ENCODE peak calls at places on chromosomes 11 and 22, in ten cellular contexts. U is PC-3, O is endothelial cell of umbilical vein, J is mammary epithelial cell, L is psoas muscle, S is fibroblast of lung, N is spleen, P is ovary, G is body of pancreas, T is colonic mucosa. V is an unnamed sample. For H3K9me3, the result is how much of the 10 kb centered on the place peaks cover.

GRCh38 chr11:111469200-111469599 is 43.0 kb downstream of the BTG4 start:
- DNase-seq in L (no peak), U (no peak), O (no peak), N (no peak), G (no peak), T (no peak), S (no peak), P (no peak), J (no peak), V (no peak)

GRCh38 chr22:39571538-39571937 is 985 bp downstream of the CACNA1I start:
- DNase-seq in P (no peak), T (no peak), U (no peak), L (no peak), N (no peak), G (no peak), O (no peak), S (no peak), J (no peak), V (no peak)

GRCh38 chr11:63985812-63986155 is 454 bp upstream of the OTUB1 start:
- DNase-seq in U (no peak), N (peak), T (no peak), O (no peak), S (no peak), L (no peak), G (no peak), J (no peak), P (no peak), V (no peak)

GRCh38 chr11:76568621-76569020 is 101.9 kb downstream of the LRRC32 start:
- DNase-seq in U (no peak), N (no peak), L (no peak), P (no peak), O (no peak), S (no peak), T (no peak), G (no peak), J (no peak), V (no peak)

GRCh38 chr11:47565340-47566165 is at the start of gene PTPMT1:
- DNase-seq in J (peak), L (peak), P (peak), O (peak), N (peak), T (peak), U (peak), S (peak), G (peak), V (peak)

GRCh38 chr11:129785383-129786111 is 30.1 kb upstream of the TMEM45B start:
- DNase-seq in J (peak), S (peak), O (no peak), G (no peak), N (no peak), L (no peak), U (peak), P (no peak), T (no peak), V (no peak)

GRCh38 chr11:126329644-126330200 is 25.8 kb upstream of the ST3GAL4 start:
- DNase-seq in J (no peak), T (no peak), P (no peak), N (no peak), U (no peak), O (no peak), S (no peak), G (no peak), L (no peak), V (no peak)

GRCh38 chr22:22909605-22910271 is 22.1 kb downstream of the IGLL5 start:
- DNase-seq in U (no peak), T (no peak), P (no peak), L (peak), S (no peak), G (no peak), O (no peak), J (no peak), N (peak), V (no peak)

GRCh38 chr11:12674936-12675696 is 895 bp downstream of the TEAD1 start:
- DNase-seq in P (peak), L (peak), U (no peak), N (no peak), G (peak), O (peak), S (peak), T (no peak), J (no peak), V (no peak)

GRCh38 chr11:2987881-2988280 is 4.2 kb downstream of the NAP1L4 start:
- DNase-seq in J (no peak), T (no peak), N (no peak), L (no peak), S (no peak), U (no peak), P (no peak), G (no peak), O (peak), V (no peak)

GRCh38 chr11:22521226-22521625 is 104.4 kb downstream of the FANCF start:
- DNase-seq in P (no peak), S (peak), N (no peak), O (no peak), G (no peak), U (peak), L (no peak), J (peak), T (no peak), V (no peak)

GRCh38 chr11:45289369-45289768 is 3.2 kb upstream of the SYT13 start:
- DNase-seq in O (no peak), J (peak), L (no peak), S (peak), G (no peak), N (no peak), T (no peak), U (peak), P (no peak), V (no peak)

GRCh38 chr11:57131080-57131790 is 50.5 kb upstream of the LRRC55 start:
- DNase-seq in G (peak), S (peak), T (peak), J (peak), L (no peak), N (no peak), O (peak), U (peak), P (no peak), V (no peak)

GRCh38 chr22:27748355-27749168 is 53.0 kb downstream of the MN1 start:
- DNase-seq in O (no peak), J (peak), L (no peak), N (peak), S (peak), U (no peak), T (no peak), G (peak), P (peak), V (no peak)

GRCh38 chr11:45665933-45666647 is 668 bp upstream of the CHST1 start:
- DNase-seq in S (peak), T (no peak), U (no peak), G (no peak), N (no peak), P (peak), L (peak), O (peak), J (no peak), V (peak)

GRCh38 chr11:22930816-22931594 is 70.7 kb upstream of the CCDC179 start:
- DNase-seq in N (no peak), G (no peak), T (no peak), U (no peak), S (no peak), P (no peak), J (no peak), O (peak), L (no peak), V (no peak)

GRCh38 chr22:31244044-31244942 is 32.2 kb downstream of the LIMK2 start:
- DNase-seq in T (no peak), N (no peak), S (peak), P (no peak), J (peak), O (peak), U (peak), G (no peak), L (peak), V (no peak)

DNA sequence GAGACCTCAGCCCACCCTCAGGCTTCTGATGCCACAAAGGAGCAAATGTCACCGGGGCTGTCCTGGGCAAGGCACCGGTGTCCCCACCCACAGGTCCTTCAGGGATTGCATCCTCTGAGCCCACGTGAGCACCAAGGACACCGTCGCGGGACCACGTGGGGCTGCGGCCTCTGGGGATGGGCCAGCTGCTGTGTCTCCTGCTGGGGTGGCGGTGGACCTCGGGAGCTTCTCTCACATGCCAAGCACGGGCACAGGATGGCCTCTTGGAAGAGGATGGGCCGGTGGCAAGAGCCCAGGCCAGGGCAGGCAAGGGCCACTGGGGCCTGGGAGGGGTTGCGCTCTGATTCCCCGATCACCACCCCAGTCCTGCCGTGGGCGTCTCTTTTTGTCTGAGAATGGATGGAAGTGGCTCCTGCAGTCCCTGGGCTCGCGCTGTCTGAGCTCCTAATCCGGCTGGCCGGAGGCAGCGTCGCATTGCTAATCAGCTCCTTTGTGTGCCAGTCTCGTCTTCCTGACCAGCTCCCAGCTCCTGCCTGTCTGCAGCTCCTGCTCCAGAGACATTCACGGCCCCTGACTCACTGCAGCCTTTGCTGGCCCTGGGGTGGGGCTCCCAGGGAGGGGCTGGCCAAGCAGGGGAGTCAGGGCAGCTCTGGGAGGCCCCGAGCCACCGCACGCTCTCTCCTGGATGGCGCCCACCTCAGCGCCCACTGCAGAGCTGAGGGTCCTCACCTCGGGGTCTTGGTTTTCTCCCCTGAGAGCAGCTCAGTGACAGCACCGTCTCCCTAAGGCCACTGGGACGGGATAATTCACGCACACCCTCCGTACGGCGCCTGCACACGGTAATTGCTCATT is 146.7 kb downstream of the CTTN start:
- DNase-seq in P (no peak), S (no peak), J (no peak), G (no peak), T (no peak), N (peak), L (peak), U (peak), O (no peak), V (no peak)
- H3K9me3 ChIP-seq in P (under half), S (under half), J (under half), G (under half), T (under half), N (under half), L (under half), U (under half), O (under half), V (under half)

GRCh38 chr22:18970180-18970947 is 34.3 kb upstream of the PRODH start:
- DNase-seq in U (no peak), J (peak), S (no peak), T (no peak), G (peak), O (no peak), L (peak), P (no peak), N (peak), V (no peak)
- TF ChIP-seq CTCF in U (no peak), J (no peak), S (no peak), T (no peak), G (no peak), O (no peak), L (no peak), P (no peak), N (no peak), V (no peak)

GRCh38 chr11:97742717-97743116 is 1278.0 kb upstream of the CNTN5 start:
- DNase-seq in N (no peak), T (no peak), O (no peak), P (no peak), L (no peak), U (no peak), S (peak), J (no peak), G (no peak), V (no peak)

GRCh38 chr11:97745515-97746050 is 1275.2 kb upstream of the CNTN5 start:
- DNase-seq in G (no peak), P (no peak), S (no peak), J (no peak), O (no peak), N (peak), U (no peak), T (no peak), L (no peak), V (no peak)

GRCh38 chr11:97739892-97740782 is 1280.6 kb upstream of the CNTN5 start:
- DNase-seq in P (no peak), J (no peak), G (no peak), T (no peak), O (peak), L (no peak), U (peak), S (peak), N (no peak), V (no peak)

GRCh38 chr11:97740783-97741151 is 1280.0 kb upstream of the CNTN5 start:
- DNase-seq in J (no peak), L (no peak), S (no peak), U (no peak), O (no peak), N (no peak), T (no peak), P (no peak), G (no peak), V (no peak)

GRCh38 chr11:97743205-97743742 is 1277.5 kb upstream of the CNTN5 start:
- DNase-seq in P (no peak), U (no peak), N (no peak), S (peak), G (no peak), T (no peak), O (peak), J (peak), L (no peak), V (no peak)
- H3K9me3 ChIP-seq in P (under half), U (under half), N (under half), S (under half), G (under half), T (under half), O (under half), J (under half), L (under half), V (under half)

GRCh38 chr11:32045456-32045855 is 45.4 kb upstream of the RCN1 start:
- DNase-seq in T (no peak), S (no peak), N (no peak), L (no peak), G (no peak), U (no peak), J (no peak), O (no peak), P (no peak), V (no peak)
- TF ChIP-seq CTCF in T (no peak), S (no peak), N (no peak), L (no peak), G (no peak), U (no peak), J (no peak), O (no peak), P (no peak), V (no peak)

DNA sequence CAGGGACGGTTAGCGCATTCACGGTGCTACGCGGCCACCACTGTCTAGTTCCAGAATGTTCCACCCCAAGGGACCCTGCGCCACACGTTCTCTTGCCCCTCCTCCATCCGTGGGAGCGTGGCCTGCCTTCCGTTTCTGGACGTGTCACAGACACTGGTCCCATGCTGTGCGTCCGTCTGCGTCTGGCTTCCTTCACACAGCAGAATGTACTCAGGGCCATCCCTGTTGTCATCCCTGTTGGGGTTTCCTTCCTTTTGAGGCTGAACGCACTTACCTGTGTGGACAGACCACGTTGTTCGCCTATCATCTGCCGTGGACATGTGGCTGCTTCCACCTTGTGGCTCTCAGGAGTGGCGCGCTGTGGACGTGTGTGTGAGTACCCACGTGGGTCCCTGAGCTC is 24.9 kb downstream of the BRSK2 start:
- DNase-seq in L (no peak), O (no peak), J (no peak), P (no peak), N (no peak), U (no peak), S (no peak), T (no peak), G (no peak), V (no peak)
- H3K9me3 ChIP-seq in L (under half), O (under half), J (under half), P (under half), N (under half), U (under half), S (under half), T (under half), G (under half), V (under half)

GRCh38 chr22:36386900-36387663 is 685 bp downstream of the MYH9 start:
- DNase-seq in L (peak), T (peak), N (peak), U (no peak), G (peak), P (peak), J (no peak), O (peak), S (no peak), V (no peak)

GRCh38 chr22:36385491-36386350 is 2.0 kb downstream of the MYH9 start:
- DNase-seq in L (peak), N (peak), G (peak), T (peak), P (no peak), J (peak), O (peak), S (no peak), U (peak), V (peak)

GRCh38 chr22:36383110-36383581 is 4.6 kb downstream of the MYH9 start:
- DNase-seq in J (peak), P (no peak), N (peak), T (no peak), G (peak), S (peak), O (peak), U (peak), L (no peak), V (peak)

GRCh38 chr22:36386351-36386899 is 1.3 kb downstream of the MYH9 start:
- DNase-seq in J (no peak), U (no peak), P (no peak), O (peak), N (peak), S (no peak), T (peak), G (no peak), L (peak), V (no peak)

GRCh38 chr22:36384766-36385400 is 2.9 kb downstream of the MYH9 start:
- DNase-seq in S (peak), P (no peak), T (no peak), G (no peak), U (no peak), J (no peak), L (no peak), N (no peak), O (peak), V (no peak)
- TF ChIP-seq CTCF in S (no peak), P (no peak), T (no peak), G (no peak), U (no peak), J (no peak), L (no peak), N (no peak), O (no peak), V (no peak)

GRCh38 chr22:47199949-47200272 is 437.5 kb downstream of the TBC1D22A start:
- DNase-seq in O (no peak), G (no peak), N (peak), P (no peak), T (no peak), U (no peak), J (no peak), S (no peak), L (no peak), V (peak)

GRCh38 chr22:47200273-47201051 is 438.0 kb downstream of the TBC1D22A start:
- DNase-seq in L (peak), O (no peak), G (peak), T (no peak), J (no peak), U (no peak), P (peak), N (peak), S (peak), V (peak)

GRCh38 chr22:47197735-47198500 is 435.5 kb downstream of the TBC1D22A start:
- DNase-seq in L (peak), G (no peak), U (no peak), J (no peak), N (peak), P (no peak), S (no peak), O (no peak), T (no peak), V (no peak)

GRCh38 chr22:47199261-47199948 is 437.0 kb downstream of the TBC1D22A start:
- DNase-seq in O (no peak), J (no peak), G (no peak), S (no peak), T (no peak), L (peak), U (no peak), N (peak), P (no peak), V (no peak)

DNA sequence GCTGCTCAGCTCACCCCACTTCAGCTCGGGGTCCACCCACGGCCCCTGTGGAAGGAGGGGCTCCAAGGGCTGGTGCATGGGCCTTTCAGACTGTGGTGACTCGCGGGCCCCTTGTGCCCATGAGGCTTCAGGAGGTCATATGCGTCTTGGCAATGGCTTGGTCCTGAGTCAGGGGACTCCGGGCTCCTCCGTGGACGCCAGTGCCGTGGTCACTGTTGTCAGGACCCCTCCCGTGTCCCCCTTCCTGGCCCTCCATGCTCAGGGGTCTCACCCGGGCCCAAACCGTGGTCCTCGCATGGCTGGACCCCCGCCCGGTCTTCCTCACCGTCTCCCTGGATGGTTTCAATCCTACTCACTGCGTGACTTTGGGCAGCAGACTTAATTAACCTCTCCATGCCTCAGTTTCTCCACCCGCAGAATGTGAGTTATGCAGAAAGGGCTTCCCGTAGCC is 436.4 kb downstream of the TBC1D22A start:
- DNase-seq in G (no peak), U (no peak), T (no peak), L (no peak), J (no peak), O (no peak), P (no peak), S (no peak), N (peak), V (no peak)
- H3K9me3 ChIP-seq in G (under half), U (under half), T (under half), L (under half), J (under half), O (under half), P (under half), S (under half), N (under half), V (under half)